ENCODE peak calls at places on chromosomes 2 and 18, in ten cellular contexts. F, O, C, S, L, J, A, E, U and Q are unnamed samples.
A peak's percentile ranks its signal among the peaks of the same experiment; 100 is the strongest.

GRCh38 chr2:120192280-120192679 is 30.9 kb downstream of the TMEM185B start:
- DNase-seq in U (no peak), A (no peak), S (no peak), J (no peak), L (no peak), E (no peak), F (no peak), O (no peak), C (no peak), Q (no peak)

GRCh38 chr2:17068016-17068415 is 402.4 kb upstream of the CYRIA start:
- DNase-seq in C (no peak), A (no peak), F (no peak), U (no peak), S (no peak), E (no peak), J (no peak), O (no peak), L (no peak), Q (no peak)

GRCh38 chr2:26724004-26724750 is 31.7 kb downstream of the KCNK3 start:
- DNase-seq in A (peak; percentile 85), E (no peak), L (no peak), U (no peak), J (no peak), S (peak; percentile 78), O (peak; percentile 76), F (peak; percentile 95), C (no peak), Q (no peak)

GRCh38 chr2:48114256-48114655 is 208.0 kb upstream of the FBXO11 start:
- DNase-seq in A (no peak), U (no peak), C (no peak), L (no peak), J (peak; percentile 53), F (peak; percentile 81), S (peak; percentile 37), E (no peak), O (peak; percentile 32), Q (no peak)

GRCh38 chr18:23939896-23940295 is 74.7 kb upstream of the TTC39C start:
- DNase-seq in A (no peak), J (no peak), O (no peak), E (no peak), L (no peak), U (no peak), C (no peak), F (no peak), S (no peak), Q (no peak)

GRCh38 chr18:7879717-7880116 is 312.6 kb downstream of the PTPRM start:
- DNase-seq in O (no peak), J (no peak), C (no peak), A (no peak), E (no peak), S (no peak), F (peak; percentile 75), U (no peak), L (no peak), Q (no peak)

GRCh38 chr2:118084483-118085089 is 3.7 kb upstream of the INSIG2 start:
- DNase-seq in U (no peak), E (no peak), F (no peak), S (no peak), A (no peak), J (no peak), C (no peak), O (no peak), L (no peak), Q (no peak)

GRCh38 chr2:67625671-67626070 is 228.5 kb downstream of the ETAA1 start:
- DNase-seq in U (no peak), E (no peak), O (peak; percentile 76), J (no peak), A (no peak), L (no peak), S (peak; percentile 12), C (no peak), F (no peak), Q (no peak)

GRCh38 chr2:37283207-37283606 is 41.4 kb downstream of the PRKD3 start:
- DNase-seq in F (peak; percentile 75), C (no peak), O (peak; percentile 89), L (no peak), A (no peak), J (no peak), E (no peak), S (peak; percentile 45), U (no peak), Q (no peak)

GRCh38 chr2:176614049-176614448 is 344.8 kb downstream of the MTX2 start:
- DNase-seq in A (no peak), J (no peak), C (no peak), S (no peak), O (no peak), L (no peak), E (no peak), U (no peak), F (no peak), Q (peak; percentile 7)

GRCh38 chr2:83990601-83991000 is 468.5 kb downstream of the SUCLG1 start:
- DNase-seq in E (no peak), U (no peak), L (no peak), C (no peak), J (no peak), O (no peak), S (no peak), A (no peak), F (peak; percentile 20), Q (no peak)

GRCh38 chr2:225996477-225996858 is 597.0 kb downstream of the NYAP2 start:
- DNase-seq in J (no peak), E (no peak), S (no peak), C (no peak), U (no peak), F (no peak), A (no peak), L (no peak), O (no peak), Q (no peak)